ENCODE peak calls at places on chromosomes 12 and 14, in six cellular contexts. One of them, this sample, is unnamed.

GRCh38 chr14:105857816-105858675 is 331.7 kb downstream of the TMEM121 start:
- DNase-seq in H9: peak; percentile 10
- DNase-seq in IMR-90: no peak
- DNase-seq in mesenchymal stem cell: no peak
- DNase-seq in trophoblast cell: no peak
- DNase-seq in H1: no peak
- DNase-seq in this sample: no peak

GRCh38 chr12:58915634-58916033 is 4.7 kb downstream of the LRIG3 start:
- DNase-seq in IMR-90: peak; percentile 71
- DNase-seq in mesenchymal stem cell: peak; percentile 71
- DNase-seq in H9: no peak
- DNase-seq in H1: no peak
- DNase-seq in trophoblast cell: no peak
- DNase-seq in this sample: no peak

GRCh38 chr14:71021347-71022014 is 114.2 kb downstream of the PCNX1 start:
- DNase-seq in H1: no peak
- DNase-seq in H9: no peak
- DNase-seq in mesenchymal stem cell: peak; percentile 69
- DNase-seq in trophoblast cell: no peak
- DNase-seq in IMR-90: peak; percentile 83
- DNase-seq in this sample: no peak

GRCh38 chr12:27319394-27319793 is 13.2 kb upstream of the BMAL2 start:
- DNase-seq in H1: no peak
- DNase-seq in trophoblast cell: no peak
- DNase-seq in mesenchymal stem cell: peak; percentile 78
- DNase-seq in IMR-90: peak; percentile 89
- DNase-seq in H9: no peak
- DNase-seq in this sample: no peak

GRCh38 chr12:51056242-51056641 is 8.1 kb downstream of the LETMD1 start:
- DNase-seq in mesenchymal stem cell: no peak
- DNase-seq in IMR-90: peak; percentile 54
- DNase-seq in H9: no peak
- DNase-seq in H1: no peak
- DNase-seq in trophoblast cell: peak; percentile 54
- DNase-seq in this sample: no peak

GRCh38 chr12:68236421-68237059 is 10.9 kb upstream of the IL26 start:
- DNase-seq in IMR-90: no peak
- DNase-seq in H1: no peak
- DNase-seq in trophoblast cell: no peak
- DNase-seq in H9: no peak
- DNase-seq in mesenchymal stem cell: no peak
- DNase-seq in this sample: no peak

GRCh38 chr12:112354399-112354798 is 27.8 kb downstream of the HECTD4 start:
- DNase-seq in IMR-90: no peak
- DNase-seq in H9: no peak
- DNase-seq in mesenchymal stem cell: no peak
- DNase-seq in H1: no peak
- DNase-seq in trophoblast cell: peak; percentile 58
- DNase-seq in this sample: no peak

GRCh38 chr12:50058743-50059312 is 1.4 kb downstream of the ASIC1 start:
- DNase-seq in H1: no peak
- DNase-seq in H9: no peak
- DNase-seq in mesenchymal stem cell: no peak
- DNase-seq in IMR-90: no peak
- DNase-seq in trophoblast cell: no peak
- DNase-seq in this sample: no peak

GRCh38 chr12:40055227-40055579 is 50.7 kb downstream of the SLC2A13 start:
- DNase-seq in H9: no peak
- DNase-seq in trophoblast cell: peak; percentile 24
- DNase-seq in mesenchymal stem cell: peak; percentile 90
- DNase-seq in H1: no peak
- DNase-seq in IMR-90: peak; percentile 19
- DNase-seq in this sample: no peak

GRCh38 chr12:131873293-131873692 is 21.1 kb upstream of the ULK1 start:
- DNase-seq in IMR-90: no peak
- DNase-seq in H1: no peak
- DNase-seq in mesenchymal stem cell: no peak
- DNase-seq in trophoblast cell: no peak
- DNase-seq in H9: no peak
- DNase-seq in this sample: no peak

GRCh38 chr12:131825146-131825892 is 2.9 kb upstream of the MMP17 start:
- DNase-seq in IMR-90: no peak
- DNase-seq in mesenchymal stem cell: no peak
- DNase-seq in H9: peak; percentile 30
- DNase-seq in trophoblast cell: no peak
- DNase-seq in H1: no peak
- DNase-seq in this sample: no peak

GRCh38 chr12:132173135-132174014 is 29.1 kb downstream of the NOC4L start:
- DNase-seq in mesenchymal stem cell: no peak
- DNase-seq in H9: no peak
- DNase-seq in trophoblast cell: no peak
- DNase-seq in IMR-90: no peak
- DNase-seq in H1: no peak
- DNase-seq in this sample: no peak

GRCh38 chr14:90087433-90087832 is 25.6 kb downstream of the KCNK13 start:
- DNase-seq in IMR-90: peak; percentile 58
- DNase-seq in trophoblast cell: peak; percentile 72
- DNase-seq in H9: no peak
- DNase-seq in H1: no peak
- DNase-seq in mesenchymal stem cell: peak; percentile 29
- DNase-seq in this sample: no peak

GRCh38 chr12:111624540-111624939 is 25.4 kb upstream of the ATXN2 start:
- DNase-seq in mesenchymal stem cell: no peak
- DNase-seq in H1: no peak
- DNase-seq in H9: no peak
- DNase-seq in IMR-90: no peak
- DNase-seq in trophoblast cell: peak; percentile 62
- DNase-seq in this sample: no peak

GRCh38 chr12:80419660-80420059 is 24.4 kb upstream of the PTPRQ start:
- DNase-seq in H9: no peak
- DNase-seq in IMR-90: peak; percentile 16
- DNase-seq in trophoblast cell: no peak
- DNase-seq in mesenchymal stem cell: no peak
- DNase-seq in H1: no peak
- DNase-seq in this sample: no peak

GRCh38 chr14:99838555-99839193 is 45.5 kb downstream of the EML1 start:
- DNase-seq in H9: peak; percentile 59
- DNase-seq in trophoblast cell: peak; percentile 18
- DNase-seq in IMR-90: peak; percentile 59
- DNase-seq in mesenchymal stem cell: peak; percentile 36
- DNase-seq in H1: no peak
- DNase-seq in this sample: peak; percentile 81

GRCh38 chr12:10363665-10363921 is 26.2 kb downstream of the KLRK1 start:
- DNase-seq in trophoblast cell: no peak
- DNase-seq in H1: no peak
- DNase-seq in H9: no peak
- DNase-seq in IMR-90: no peak
- DNase-seq in mesenchymal stem cell: no peak
- DNase-seq in this sample: no peak

GRCh38 chr12:39905152-39905551 is 200.7 kb downstream of the SLC2A13 start:
- DNase-seq in mesenchymal stem cell: no peak
- DNase-seq in IMR-90: peak; percentile 22
- DNase-seq in H9: no peak
- DNase-seq in H1: no peak
- DNase-seq in trophoblast cell: no peak
- DNase-seq in this sample: no peak

GRCh38 chr12:27185234-27186045 is 58.6 kb upstream of the STK38L start:
- DNase-seq in H1: no peak
- DNase-seq in mesenchymal stem cell: peak; percentile 83
- DNase-seq in trophoblast cell: no peak
- DNase-seq in IMR-90: peak; percentile 91
- DNase-seq in H9: no peak
- DNase-seq in this sample: no peak

GRCh38 chr14:58133739-58134138 is 18.3 kb downstream of the ARMH4 start:
- DNase-seq in trophoblast cell: peak; percentile 64
- DNase-seq in mesenchymal stem cell: peak; percentile 6
- DNase-seq in IMR-90: peak; percentile 85
- DNase-seq in H9: no peak
- DNase-seq in H1: no peak
- DNase-seq in this sample: no peak

GRCh38 chr14:76827696-76828301 is 1.6 kb downstream of the LRRC74A start:
- DNase-seq in trophoblast cell: no peak
- DNase-seq in mesenchymal stem cell: no peak
- DNase-seq in H1: no peak
- DNase-seq in IMR-90: no peak
- DNase-seq in H9: no peak
- DNase-seq in this sample: no peak

GRCh38 chr14:55533960-55534359 is 46.0 kb upstream of the KTN1 start:
- DNase-seq in H1: no peak
- DNase-seq in IMR-90: no peak
- DNase-seq in trophoblast cell: no peak
- DNase-seq in mesenchymal stem cell: no peak
- DNase-seq in H9: no peak
- DNase-seq in this sample: no peak

GRCh38 chr12:26830783-26831601 is 2.0 kb downstream of the ITPR2 start:
- DNase-seq in H1: no peak
- DNase-seq in IMR-90: no peak
- DNase-seq in trophoblast cell: peak; percentile 57
- DNase-seq in H9: peak; percentile 41
- DNase-seq in mesenchymal stem cell: peak; percentile 28
- DNase-seq in this sample: no peak

GRCh38 chr14:71363961-71364360 is 456.7 kb downstream of the PCNX1 start:
- DNase-seq in H1: no peak
- DNase-seq in H9: no peak
- DNase-seq in trophoblast cell: no peak
- DNase-seq in IMR-90: peak; percentile 79
- DNase-seq in mesenchymal stem cell: peak; percentile 23
- DNase-seq in this sample: no peak

GRCh38 chr14:94011795-94012194 is 14.3 kb upstream of the OTUB2 start:
- DNase-seq in trophoblast cell: no peak
- DNase-seq in IMR-90: no peak
- DNase-seq in mesenchymal stem cell: peak; percentile 6
- DNase-seq in H1: no peak
- DNase-seq in H9: no peak
- DNase-seq in this sample: no peak

GRCh38 chr12:85448548-85449139 is 168.6 kb downstream of the ALX1 start:
- DNase-seq in H1: no peak
- DNase-seq in mesenchymal stem cell: no peak
- DNase-seq in trophoblast cell: no peak
- DNase-seq in IMR-90: peak; percentile 9
- DNase-seq in H9: no peak
- DNase-seq in this sample: no peak

GRCh38 chr12:56103066-56103711 is 1.2 kb upstream of the PA2G4 start:
- DNase-seq in mesenchymal stem cell: no peak
- DNase-seq in H1: no peak
- DNase-seq in trophoblast cell: no peak
- DNase-seq in H9: no peak
- DNase-seq in IMR-90: no peak
- DNase-seq in this sample: no peak

GRCh38 chr12:22088886-22089285 is 42.9 kb downstream of the CMAS start:
- DNase-seq in IMR-90: no peak
- DNase-seq in H9: no peak
- DNase-seq in trophoblast cell: no peak
- DNase-seq in mesenchymal stem cell: no peak
- DNase-seq in H1: no peak
- DNase-seq in this sample: no peak

GRCh38 chr14:36361210-36361853 is 40.9 kb upstream of the MBIP start:
- DNase-seq in mesenchymal stem cell: no peak
- DNase-seq in H9: no peak
- DNase-seq in H1: no peak
- DNase-seq in trophoblast cell: no peak
- DNase-seq in IMR-90: no peak
- DNase-seq in this sample: no peak
- H3K27me3 ChIP-seq in mesenchymal stem cell: no peaks in the 10 kb centered on the region
- H3K27me3 ChIP-seq in H9: no peaks in the 10 kb centered on the region
- H3K27me3 ChIP-seq in H1: no peaks in the 10 kb centered on the region
- H3K27me3 ChIP-seq in trophoblast cell: no peaks in the 10 kb centered on the region
- H3K27me3 ChIP-seq in IMR-90: peaks cover 2% of the 10 kb centered on the region
- H3K27me3 ChIP-seq in this sample: no peaks in the 10 kb centered on the region

GRCh38 chr12:45276154-45276553 is 60.3 kb downstream of the ANO6 start:
- DNase-seq in H1: no peak
- DNase-seq in H9: no peak
- DNase-seq in trophoblast cell: peak; percentile 45
- DNase-seq in IMR-90: no peak
- DNase-seq in mesenchymal stem cell: no peak
- DNase-seq in this sample: no peak

GRCh38 chr12:45278447-45278846 is 62.6 kb downstream of the ANO6 start:
- DNase-seq in IMR-90: no peak
- DNase-seq in H9: no peak
- DNase-seq in H1: no peak
- DNase-seq in mesenchymal stem cell: no peak
- DNase-seq in trophoblast cell: no peak
- DNase-seq in this sample: no peak

GRCh38 chr12:45281994-45282393 is 66.1 kb downstream of the ANO6 start:
- DNase-seq in H1: no peak
- DNase-seq in IMR-90: peak; percentile 56
- DNase-seq in H9: no peak
- DNase-seq in trophoblast cell: no peak
- DNase-seq in mesenchymal stem cell: no peak
- DNase-seq in this sample: no peak

GRCh38 chr12:45282411-45282810 is 66.5 kb downstream of the ANO6 start:
- DNase-seq in mesenchymal stem cell: no peak
- DNase-seq in trophoblast cell: no peak
- DNase-seq in H1: no peak
- DNase-seq in H9: no peak
- DNase-seq in IMR-90: no peak
- DNase-seq in this sample: no peak

DNA sequence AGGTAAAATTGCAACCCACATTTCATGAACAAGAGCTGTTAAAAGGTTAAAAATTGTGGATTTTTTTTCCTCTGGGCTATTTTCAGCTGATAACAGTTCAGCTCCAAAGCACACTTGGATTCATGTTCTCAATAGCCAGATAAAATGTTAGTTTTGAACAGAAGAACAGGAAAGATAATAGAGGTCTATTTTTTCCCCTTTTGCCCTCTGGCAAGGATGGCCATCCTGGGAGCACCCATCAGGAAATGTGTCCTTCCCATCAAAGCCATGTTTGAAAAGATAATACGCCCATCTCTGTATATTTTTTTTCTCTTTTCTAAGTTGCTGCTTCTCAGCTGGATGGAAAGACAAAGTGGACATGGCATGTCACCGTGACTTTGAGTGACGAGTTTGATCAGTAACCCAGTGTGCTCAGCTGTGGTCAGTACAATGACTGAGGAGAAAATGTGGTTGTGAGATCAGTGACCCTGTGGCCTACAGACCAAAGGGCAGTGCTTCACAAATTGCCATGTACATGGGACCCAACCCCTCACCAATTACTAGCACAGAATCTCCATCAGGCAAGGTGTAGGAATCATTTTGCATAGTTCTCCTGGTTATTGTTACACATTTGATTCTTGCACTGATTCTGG is 64.1 kb downstream of the ANO6 start:
- DNase-seq in H9: no peak
- DNase-seq in H1: no peak
- DNase-seq in trophoblast cell: no peak
- DNase-seq in IMR-90: no peak
- DNase-seq in mesenchymal stem cell: no peak
- DNase-seq in this sample: no peak
- H3K14ac ChIP-seq in H9: no peak overlapping the region
- H3K14ac ChIP-seq in H1: no peak overlapping the region
- H3K14ac ChIP-seq in trophoblast cell: no peak overlapping the region
- H3K14ac ChIP-seq in IMR-90: no peak overlapping the region
- H3K14ac ChIP-seq in mesenchymal stem cell: no peak overlapping the region
- H3K14ac ChIP-seq in this sample: no peak overlapping the region

GRCh38 chr12:122882908-122883563 is 12.9 kb downstream of the VPS37B start:
- DNase-seq in H1: no peak
- DNase-seq in mesenchymal stem cell: no peak
- DNase-seq in IMR-90: no peak
- DNase-seq in H9: no peak
- DNase-seq in trophoblast cell: no peak
- DNase-seq in this sample: no peak
- H4K8ac ChIP-seq in H1: no peak overlapping the region
- H4K8ac ChIP-seq in mesenchymal stem cell: no peak overlapping the region
- H4K8ac ChIP-seq in IMR-90: no peak overlapping the region
- H4K8ac ChIP-seq in H9: no peak overlapping the region
- H4K8ac ChIP-seq in trophoblast cell: no peak overlapping the region
- H4K8ac ChIP-seq in this sample: no peak overlapping the region

GRCh38 chr12:48183876-48184548 is 568 bp downstream of the CCDC184 start:
- DNase-seq in trophoblast cell: no peak
- DNase-seq in IMR-90: no peak
- DNase-seq in mesenchymal stem cell: no peak
- DNase-seq in H1: no peak
- DNase-seq in H9: no peak
- DNase-seq in this sample: no peak
- H3K27me3 ChIP-seq in trophoblast cell: peaks cover 31% of the 10 kb centered on the region
- H3K27me3 ChIP-seq in IMR-90: peaks cover 57% of the 10 kb centered on the region
- H3K27me3 ChIP-seq in mesenchymal stem cell: peaks cover 54% of the 10 kb centered on the region
- H3K27me3 ChIP-seq in H1: peaks cover 35% of the 10 kb centered on the region
- H3K27me3 ChIP-seq in H9: peaks cover 15% of the 10 kb centered on the region
- H3K27me3 ChIP-seq in this sample: peaks cover 8% of the 10 kb centered on the region